ENCODE peak calls at places on chromosomes 5 and 9, in six cellular contexts. Q, E, P, Z, G and K are unnamed samples.
A peak's percentile ranks its signal among the peaks of the same experiment; 100 is the strongest.

GRCh38 chr9:133496901-133497411 is 18.1 kb upstream of the SLC2A6 start:
- DNase-seq in E (no peak), G (no peak), P (no peak), Z (no peak), Q (no peak), K (no peak)

GRCh38 chr9:76310991-76311390 is 83.2 kb downstream of the RFK start:
- DNase-seq in Q (no peak), P (no peak), G (no peak), Z (no peak), E (no peak), K (no peak)

GRCh38 chr5:130323804-130324454 is 419.7 kb downstream of the CHSY3 start:
- DNase-seq in G (no peak), Q (peak; percentile 93), E (no peak), P (no peak), Z (no peak), K (no peak)

GRCh38 chr5:16713386-16713928 is 96.7 kb upstream of the RETREG1 start:
- DNase-seq in E (no peak), Z (no peak), G (peak; percentile 28), P (peak; percentile 53), Q (no peak), K (no peak)

GRCh38 chr5:36230151-36230788 is 11.5 kb downstream of the NADK2 start:
- DNase-seq in Z (no peak), Q (no peak), P (no peak), G (no peak), E (no peak), K (no peak)

GRCh38 chr9:99713838-99714306 is 107.8 kb upstream of the NR4A3 start:
- DNase-seq in G (no peak), Z (no peak), E (no peak), P (no peak), Q (no peak), K (no peak)

GRCh38 chr5:10583663-10584572 is 20.0 kb downstream of the ANKRD33B start:
- DNase-seq in E (no peak), P (no peak), G (no peak), Z (no peak), Q (peak; percentile 52), K (no peak)

GRCh38 chr9:117763314-117763713 is 59.1 kb downstream of the TLR4 start:
- DNase-seq in P (no peak), E (no peak), G (no peak), Z (no peak), Q (no peak), K (no peak)

GRCh38 chr9:90002299-90003045 is 397.7 kb downstream of the GADD45G start:
- DNase-seq in Z (no peak), G (no peak), P (no peak), Q (peak; percentile 24), E (no peak), K (no peak)

GRCh38 chr9:93587651-93588347 is 11.4 kb downstream of the PHF2 start:
- DNase-seq in Z (no peak), E (no peak), Q (no peak), G (no peak), P (no peak), K (no peak)

GRCh38 chr5:96257904-96258303 is 175.1 kb downstream of the PCSK1 start:
- DNase-seq in P (no peak), Z (peak; percentile 23), G (no peak), Q (no peak), E (no peak), K (no peak)

GRCh38 chr9:27518809-27519208 is 5.3 kb upstream of the IFNK start:
- DNase-seq in Q (no peak), P (no peak), G (no peak), E (no peak), Z (no peak), K (no peak)

GRCh38 chr5:151770383-151771258 is 1.1 kb upstream of the G3BP1 start:
- DNase-seq in P (peak; percentile 79), G (no peak), Z (no peak), E (peak; percentile 82), Q (peak; percentile 87), K (peak; percentile 78)

GRCh38 chr5:107549567-107549966 is 121.2 kb downstream of the EFNA5 start:
- DNase-seq in Z (no peak), G (no peak), E (no peak), Q (no peak), P (no peak), K (no peak)

GRCh38 chr9:17520264-17521058 is 58.4 kb upstream of the SH3GL2 start:
- DNase-seq in E (no peak), P (no peak), Q (no peak), G (no peak), Z (no peak), K (no peak)

GRCh38 chr5:108900668-108901067 is 153.0 kb downstream of the FER start:
- DNase-seq in Q (no peak), P (no peak), Z (no peak), G (no peak), E (no peak), K (no peak)

GRCh38 chr5:6590581-6590980 is 42.3 kb downstream of the NSUN2 start:
- DNase-seq in Q (no peak), G (no peak), P (no peak), E (no peak), Z (no peak), K (no peak)

GRCh38 chr9:60546406-60546805 is 367.8 kb upstream of the SPATA31A5 start:
- DNase-seq in E (no peak), Z (no peak), Q (no peak), P (no peak), G (no peak), K (no peak)

GRCh38 chr5:180642181-180643140 is 6.9 kb downstream of the FLT4 start:
- DNase-seq in Q (no peak), G (no peak), Z (no peak), P (no peak), E (peak; percentile 2), K (no peak)

GRCh38 chr5:176809544-176810083 is 745 bp upstream of the UNC5A start:
- DNase-seq in Q (no peak), E (no peak), P (no peak), G (no peak), Z (no peak), K (no peak)

GRCh38 chr5:120789918-120790714 is 326.0 kb downstream of the PRR16 start:
- DNase-seq in Z (no peak), P (no peak), E (no peak), Q (no peak), G (no peak), K (no peak)

GRCh38 chr5:83518676-83519075 is 47.1 kb downstream of the VCAN start:
- DNase-seq in Z (no peak), P (no peak), Q (no peak), G (no peak), E (no peak), K (no peak)

GRCh38 chr9:25964239-25964638 is 286.0 kb upstream of the TUSC1 start:
- DNase-seq in Q (peak; percentile 62), G (no peak), Z (peak; percentile 53), P (peak; percentile 40), E (no peak), K (no peak)

GRCh38 chr9:129141066-129142041 is 30.1 kb downstream of the PTPA start:
- DNase-seq in Z (peak; percentile 83), E (peak; percentile 69), P (no peak), Q (peak; percentile 83), G (no peak), K (no peak)

GRCh38 chr9:19769213-19769612 is 19.6 kb downstream of the SLC24A2 start:
- DNase-seq in E (no peak), P (no peak), G (no peak), Q (no peak), Z (no peak), K (no peak)
- TF ChIP-seq CTCF in E (no peak), P (no peak), G (no peak), Q (no peak), Z (no peak), K (no peak)

DNA sequence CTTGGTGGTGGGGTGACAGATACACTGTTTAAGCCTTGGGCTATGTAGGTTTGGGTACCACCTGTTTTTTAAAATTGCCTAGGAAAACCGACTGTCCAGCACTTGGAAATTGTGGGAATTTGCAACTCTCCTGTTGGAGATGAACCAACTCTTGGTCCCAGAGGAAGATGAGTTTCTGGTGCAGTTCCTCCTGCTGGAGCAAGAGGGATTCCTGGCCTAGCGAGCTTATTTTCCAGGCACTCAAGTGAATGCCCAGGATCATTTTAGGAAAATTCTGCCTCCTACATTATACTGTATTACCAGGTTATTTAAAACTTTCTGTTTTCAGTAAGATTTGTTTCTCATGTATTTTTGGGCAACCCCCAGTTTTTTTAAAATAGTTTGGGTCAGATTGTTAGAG is 33.7 kb downstream of the AP3S1 start:
- DNase-seq in Q (no peak), P (no peak), Z (no peak), G (no peak), E (no peak), K (no peak)
- TF ChIP-seq CTCF in Q (no peak), P (no peak), Z (no peak), G (no peak), E (peak; percentile 36), K (no peak)

DNA sequence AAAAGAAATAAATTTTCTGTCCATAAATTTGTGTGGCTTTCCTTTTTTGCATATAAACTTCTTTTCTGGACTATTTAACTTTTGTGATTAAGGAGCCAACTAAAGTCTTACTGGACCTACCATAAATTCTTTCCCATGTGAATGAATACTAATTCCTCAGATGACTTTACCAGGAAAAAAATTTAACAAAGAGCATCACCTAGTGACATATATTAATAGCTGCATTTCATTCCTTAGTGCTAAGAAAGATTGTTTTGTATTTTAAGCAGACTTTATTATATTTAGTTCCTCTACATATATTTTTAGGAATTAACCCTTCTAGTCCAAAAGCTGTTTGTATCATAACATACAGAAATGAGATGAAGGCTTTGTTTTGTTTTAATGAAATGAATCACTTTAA is 64.4 kb downstream of the C9orf85 start:
- DNase-seq in E (no peak), Q (peak; percentile 19), G (no peak), P (no peak), Z (no peak), K (no peak)
- TF ChIP-seq CTCF in E (peak; percentile 40), Q (peak; percentile 74), G (no peak), P (no peak), Z (peak; percentile 12), K (no peak)

DNA sequence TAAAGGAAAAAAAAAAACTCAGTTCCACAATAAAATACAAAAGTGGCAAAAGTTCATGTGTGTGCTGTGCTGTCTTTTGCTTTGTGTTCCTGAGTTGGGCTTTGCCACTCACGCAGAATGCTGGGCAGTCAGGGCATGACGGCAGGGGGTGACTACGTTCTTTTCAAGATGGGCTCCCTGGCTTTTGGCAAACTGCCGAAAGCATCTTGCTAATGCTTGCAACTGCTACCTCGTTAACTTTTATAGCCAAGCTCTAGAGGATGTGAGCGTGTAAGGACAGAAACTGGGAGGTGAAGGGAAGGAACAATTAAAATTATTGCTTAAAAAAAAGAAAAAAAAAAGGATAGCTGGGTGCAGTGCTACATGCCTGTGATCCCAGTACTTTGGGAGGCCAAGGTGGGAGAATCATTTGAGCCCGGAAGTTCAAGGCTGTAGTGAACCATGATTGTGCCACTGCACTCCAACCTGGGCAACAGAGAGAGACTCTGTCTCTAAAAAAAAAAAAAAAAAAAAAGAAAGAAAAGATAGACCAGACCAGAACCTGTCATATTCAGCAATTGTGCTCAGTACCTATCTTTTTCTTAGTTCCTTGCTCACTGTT is 102.3 kb downstream of the MAP1B start:
- DNase-seq in G (no peak), Z (no peak), Q (no peak), P (no peak), E (no peak), K (no peak)
- TF ChIP-seq CTCF in G (no peak), Z (no peak), Q (no peak), P (no peak), E (no peak), K (no peak)